ENCODE peak calls at places on chromosomes 2 and 18, in six cellular contexts. One of them, this sample, is unnamed. For H3K4me1, the result is how much of the 10 kb centered on the place peaks cover.

GRCh38 chr18:9848170-9848854 is 37.5 kb upstream of the TXNDC2 start:
- DNase-seq in transverse colon: no peak
- DNase-seq in tibial nerve: no peak
- DNase-seq in sigmoid colon: no peak
- DNase-seq in stomach: no peak
- DNase-seq in A549: no peak
- DNase-seq in this sample: no peak

GRCh38 chr2:207920721-207921120 is 104.6 kb downstream of the PLEKHM3 start:
- DNase-seq in sigmoid colon: no peak
- DNase-seq in tibial nerve: no peak
- DNase-seq in transverse colon: no peak
- DNase-seq in A549: no peak
- DNase-seq in stomach: no peak
- DNase-seq in this sample: no peak

GRCh38 chr2:48601349-48601748 is 16.3 kb upstream of the GTF2A1L start:
- DNase-seq in stomach: no peak
- DNase-seq in A549: no peak
- DNase-seq in sigmoid colon: no peak
- DNase-seq in transverse colon: peak
- DNase-seq in tibial nerve: no peak
- DNase-seq in this sample: no peak

GRCh38 chr2:127614731-127615130 is 31.2 kb upstream of the GPR17 start:
- DNase-seq in A549: no peak
- DNase-seq in tibial nerve: peak
- DNase-seq in transverse colon: no peak
- DNase-seq in sigmoid colon: no peak
- DNase-seq in stomach: peak
- DNase-seq in this sample: no peak

GRCh38 chr2:27072950-27073349 is 1.5 kb upstream of the OST4 start:
- DNase-seq in stomach: no peak
- DNase-seq in A549: no peak
- DNase-seq in transverse colon: no peak
- DNase-seq in sigmoid colon: no peak
- DNase-seq in tibial nerve: no peak
- DNase-seq in this sample: no peak

GRCh38 chr2:162317910-162318279 is 589 bp downstream of the IFIH1 start:
- DNase-seq in transverse colon: peak
- DNase-seq in tibial nerve: no peak
- DNase-seq in stomach: peak
- DNase-seq in sigmoid colon: no peak
- DNase-seq in A549: no peak
- DNase-seq in this sample: peak

GRCh38 chr2:172200495-172201085 is 97.9 kb upstream of the DLX2 start:
- DNase-seq in tibial nerve: no peak
- DNase-seq in sigmoid colon: no peak
- DNase-seq in transverse colon: no peak
- DNase-seq in A549: no peak
- DNase-seq in stomach: no peak
- DNase-seq in this sample: no peak

GRCh38 chr2:230690439-230690838 is 22.2 kb upstream of the CAB39 start:
- DNase-seq in tibial nerve: no peak
- DNase-seq in sigmoid colon: peak
- DNase-seq in transverse colon: no peak
- DNase-seq in stomach: peak
- DNase-seq in A549: no peak
- DNase-seq in this sample: no peak

GRCh38 chr2:16218161-16218560 is 277.8 kb downstream of the MYCN start:
- DNase-seq in A549: no peak
- DNase-seq in sigmoid colon: no peak
- DNase-seq in stomach: no peak
- DNase-seq in tibial nerve: no peak
- DNase-seq in transverse colon: no peak
- DNase-seq in this sample: no peak

GRCh38 chr18:79918089-79919011 is 33.1 kb downstream of the SLC66A2 start:
- DNase-seq in stomach: peak
- DNase-seq in sigmoid colon: peak
- DNase-seq in tibial nerve: no peak
- DNase-seq in transverse colon: peak
- DNase-seq in A549: no peak
- DNase-seq in this sample: no peak

GRCh38 chr2:18971628-18972027 is 382.3 kb upstream of the NT5C1B start:
- DNase-seq in transverse colon: no peak
- DNase-seq in stomach: no peak
- DNase-seq in A549: no peak
- DNase-seq in tibial nerve: no peak
- DNase-seq in sigmoid colon: no peak
- DNase-seq in this sample: no peak

GRCh38 chr18:50301074-50301473 is 13.6 kb upstream of the CXXC1 start:
- DNase-seq in A549: no peak
- DNase-seq in tibial nerve: no peak
- DNase-seq in stomach: no peak
- DNase-seq in sigmoid colon: no peak
- DNase-seq in transverse colon: no peak
- DNase-seq in this sample: no peak

GRCh38 chr2:134594399-134594798 is 124.4 kb downstream of the TMEM163 start:
- DNase-seq in A549: no peak
- DNase-seq in sigmoid colon: no peak
- DNase-seq in transverse colon: no peak
- DNase-seq in stomach: no peak
- DNase-seq in tibial nerve: no peak
- DNase-seq in this sample: no peak

GRCh38 chr2:156763174-156763573 is 327.0 kb downstream of the GPD2 start:
- DNase-seq in stomach: no peak
- DNase-seq in sigmoid colon: no peak
- DNase-seq in A549: no peak
- DNase-seq in transverse colon: no peak
- DNase-seq in tibial nerve: no peak
- DNase-seq in this sample: no peak

GRCh38 chr2:74499269-74499939 is at the start of gene LBX2:
- DNase-seq in stomach: no peak
- DNase-seq in A549: no peak
- DNase-seq in sigmoid colon: no peak
- DNase-seq in tibial nerve: no peak
- DNase-seq in transverse colon: no peak
- DNase-seq in this sample: no peak

GRCh38 chr2:54416166-54416798 is 39.8 kb upstream of the SPTBN1 start:
- DNase-seq in A549: no peak
- DNase-seq in transverse colon: no peak
- DNase-seq in sigmoid colon: no peak
- DNase-seq in stomach: peak
- DNase-seq in tibial nerve: no peak
- DNase-seq in this sample: no peak

GRCh38 chr18:1147616-1148184 is 243.0 kb downstream of the ADCYAP1 start:
- DNase-seq in sigmoid colon: no peak
- DNase-seq in A549: no peak
- DNase-seq in transverse colon: no peak
- DNase-seq in stomach: no peak
- DNase-seq in tibial nerve: no peak
- DNase-seq in this sample: no peak

GRCh38 chr2:3785890-3786273 is 82.5 kb downstream of the DCDC2C start:
- DNase-seq in A549: no peak
- DNase-seq in sigmoid colon: no peak
- DNase-seq in transverse colon: no peak
- DNase-seq in tibial nerve: no peak
- DNase-seq in stomach: no peak
- DNase-seq in this sample: no peak

GRCh38 chr2:180730976-180731375 is 249.4 kb upstream of the UBE2E3 start:
- DNase-seq in sigmoid colon: no peak
- DNase-seq in A549: no peak
- DNase-seq in transverse colon: no peak
- DNase-seq in tibial nerve: no peak
- DNase-seq in stomach: no peak
- DNase-seq in this sample: no peak

GRCh38 chr2:6103949-6104348 is 411.8 kb downstream of the SOX11 start:
- DNase-seq in stomach: peak
- DNase-seq in tibial nerve: no peak
- DNase-seq in transverse colon: no peak
- DNase-seq in A549: no peak
- DNase-seq in sigmoid colon: no peak
- DNase-seq in this sample: no peak

GRCh38 chr2:98534761-98535160 is 73.6 kb downstream of the COA5 start:
- DNase-seq in A549: no peak
- DNase-seq in transverse colon: no peak
- DNase-seq in sigmoid colon: no peak
- DNase-seq in tibial nerve: no peak
- DNase-seq in stomach: no peak
- DNase-seq in this sample: no peak

GRCh38 chr18:52992041-52992440 is 652.0 kb downstream of the DCC start:
- DNase-seq in transverse colon: no peak
- DNase-seq in A549: no peak
- DNase-seq in tibial nerve: no peak
- DNase-seq in stomach: no peak
- DNase-seq in sigmoid colon: no peak
- DNase-seq in this sample: no peak

GRCh38 chr2:10865841-10866240 is 45.9 kb upstream of the KCNF1 start:
- DNase-seq in transverse colon: no peak
- DNase-seq in stomach: no peak
- DNase-seq in sigmoid colon: no peak
- DNase-seq in tibial nerve: no peak
- DNase-seq in A549: no peak
- DNase-seq in this sample: no peak

GRCh38 chr2:28403388-28403956 is 10.8 kb downstream of the FOSL2 start:
- DNase-seq in A549: no peak
- DNase-seq in stomach: no peak
- DNase-seq in sigmoid colon: peak
- DNase-seq in tibial nerve: no peak
- DNase-seq in transverse colon: no peak
- DNase-seq in this sample: no peak

GRCh38 chr2:28405537-28405936 is 12.9 kb downstream of the FOSL2 start:
- DNase-seq in A549: no peak
- DNase-seq in stomach: no peak
- DNase-seq in sigmoid colon: peak
- DNase-seq in transverse colon: no peak
- DNase-seq in tibial nerve: no peak
- DNase-seq in this sample: no peak

GRCh38 chr2:28406276-28407096 is 13.8 kb downstream of the FOSL2 start:
- DNase-seq in sigmoid colon: peak
- DNase-seq in tibial nerve: no peak
- DNase-seq in stomach: peak
- DNase-seq in transverse colon: peak
- DNase-seq in A549: no peak
- DNase-seq in this sample: peak

GRCh38 chr2:28401948-28402550 is 9.4 kb downstream of the FOSL2 start:
- DNase-seq in sigmoid colon: peak
- DNase-seq in tibial nerve: no peak
- DNase-seq in A549: no peak
- DNase-seq in transverse colon: no peak
- DNase-seq in stomach: no peak
- DNase-seq in this sample: no peak

DNA sequence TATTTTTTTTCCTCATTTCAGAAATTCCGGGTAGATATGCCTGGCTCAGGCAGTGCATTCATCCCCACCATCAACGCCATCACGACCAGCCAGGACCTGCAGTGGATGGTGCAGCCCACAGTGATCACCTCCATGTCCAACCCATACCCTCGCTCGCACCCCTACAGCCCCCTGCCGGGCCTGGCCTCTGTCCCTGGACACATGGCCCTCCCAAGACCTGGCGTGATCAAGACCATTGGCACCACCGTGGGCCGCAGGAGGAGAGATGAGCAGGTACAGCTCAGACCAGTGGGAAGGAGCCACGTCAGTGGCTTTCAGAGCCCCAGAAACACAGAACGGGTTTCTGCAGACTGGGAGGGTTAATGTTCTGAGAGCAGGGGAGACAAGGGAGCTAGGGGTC is 11.4 kb downstream of the FOSL2 start:
- DNase-seq in A549: no peak
- DNase-seq in tibial nerve: no peak
- DNase-seq in sigmoid colon: peak
- DNase-seq in stomach: no peak
- DNase-seq in transverse colon: no peak
- DNase-seq in this sample: peak
- H3K4me1 ChIP-seq in A549: half or more
- H3K4me1 ChIP-seq in tibial nerve: half or more
- H3K4me1 ChIP-seq in sigmoid colon: half or more
- H3K4me1 ChIP-seq in stomach: half or more
- H3K4me1 ChIP-seq in transverse colon: under half
- H3K4me1 ChIP-seq in this sample: half or more

GRCh38 chr18:12291161-12291560 is 16.9 kb upstream of the TUBB6 start:
- DNase-seq in stomach: no peak
- DNase-seq in A549: no peak
- DNase-seq in tibial nerve: no peak
- DNase-seq in sigmoid colon: peak
- DNase-seq in transverse colon: no peak
- DNase-seq in this sample: no peak

GRCh38 chr18:12288406-12288762 is 19.7 kb upstream of the TUBB6 start:
- DNase-seq in tibial nerve: no peak
- DNase-seq in sigmoid colon: no peak
- DNase-seq in stomach: no peak
- DNase-seq in transverse colon: no peak
- DNase-seq in A549: no peak
- DNase-seq in this sample: no peak

GRCh38 chr18:12287131-12287681 is 20.8 kb upstream of the TUBB6 start:
- DNase-seq in tibial nerve: no peak
- DNase-seq in A549: no peak
- DNase-seq in sigmoid colon: no peak
- DNase-seq in stomach: no peak
- DNase-seq in transverse colon: no peak
- DNase-seq in this sample: no peak

GRCh38 chr18:12290086-12290485 is 18.0 kb upstream of the TUBB6 start:
- DNase-seq in sigmoid colon: peak
- DNase-seq in A549: no peak
- DNase-seq in stomach: no peak
- DNase-seq in tibial nerve: no peak
- DNase-seq in transverse colon: no peak
- DNase-seq in this sample: no peak

GRCh38 chr18:12287684-12288405 is 20.2 kb upstream of the TUBB6 start:
- DNase-seq in A549: peak
- DNase-seq in transverse colon: peak
- DNase-seq in stomach: peak
- DNase-seq in sigmoid colon: peak
- DNase-seq in tibial nerve: peak
- DNase-seq in this sample: peak
- TF ChIP-seq EP300 in A549: no peak
- TF ChIP-seq EP300 in transverse colon: no peak
- TF ChIP-seq EP300 in stomach: peak
- TF ChIP-seq EP300 in sigmoid colon: no peak
- TF ChIP-seq EP300 in tibial nerve: peak
- TF ChIP-seq EP300 in this sample: no peak

GRCh38 chr2:20691076-20691708 is 24.2 kb downstream of the GDF7 start:
- DNase-seq in A549: no peak
- DNase-seq in sigmoid colon: no peak
- DNase-seq in stomach: no peak
- DNase-seq in transverse colon: no peak
- DNase-seq in tibial nerve: no peak
- DNase-seq in this sample: no peak
- H3K27ac ChIP-seq in A549: no peak
- H3K27ac ChIP-seq in sigmoid colon: no peak
- H3K27ac ChIP-seq in stomach: no peak
- H3K27ac ChIP-seq in transverse colon: no peak
- H3K27ac ChIP-seq in tibial nerve: no peak
- H3K27ac ChIP-seq in this sample: no peak

DNA sequence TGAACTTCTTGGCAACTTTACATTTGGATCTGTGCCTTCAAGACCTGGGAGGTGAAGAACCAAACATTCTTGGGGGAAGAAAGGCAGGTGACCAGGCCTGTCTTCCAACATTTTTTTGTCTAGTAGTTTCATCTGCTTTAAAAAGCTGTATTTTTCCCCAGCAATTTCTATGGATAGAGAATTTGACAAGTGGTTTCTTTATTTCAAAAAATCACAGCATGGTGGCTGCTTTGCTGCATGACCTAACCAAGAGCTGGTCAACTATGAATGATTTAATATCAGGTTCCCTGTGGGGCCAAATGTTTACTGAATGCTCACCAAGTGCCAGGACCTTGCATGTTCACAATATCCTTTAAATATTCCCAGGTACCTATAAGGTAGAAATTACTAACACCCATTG is 19.1 kb downstream of the LRP2 start:
- DNase-seq in tibial nerve: no peak
- DNase-seq in stomach: no peak
- DNase-seq in transverse colon: no peak
- DNase-seq in sigmoid colon: no peak
- DNase-seq in A549: no peak
- DNase-seq in this sample: no peak
- H3K4me1 ChIP-seq in tibial nerve: under half
- H3K4me1 ChIP-seq in stomach: under half
- H3K4me1 ChIP-seq in transverse colon: under half
- H3K4me1 ChIP-seq in sigmoid colon: under half
- H3K4me1 ChIP-seq in A549: under half
- H3K4me1 ChIP-seq in this sample: under half

This sample was measured in upper lobe of left lung.